ENCODE peak calls at places on chromosomes 16 and 17, in nine cellular contexts. L, A, F, N, Q, X, O, J and K are unnamed samples.

GRCh38 chr17:37406635-37407455 is at the start of the genes ACACA and TADA2A:
- DNase-seq in F (peak; percentile 81), O (peak; percentile 74), Q (peak; percentile 70), N (peak; percentile 66), X (peak; percentile 96), A (peak; percentile 51), L (peak; percentile 62), J (peak; percentile 72), K (peak; percentile 76)

GRCh38 chr17:77840576-77841160 is 117.8 kb upstream of the TNRC6C start:
- DNase-seq in O (no peak), J (no peak), N (no peak), X (no peak), Q (no peak), A (no peak), L (no peak), F (no peak), K (no peak)

GRCh38 chr16:86833136-86833535 is 254.8 kb downstream of the FOXL1 start:
- DNase-seq in X (no peak), F (no peak), L (no peak), Q (no peak), O (peak; percentile 50), J (no peak), A (no peak), N (no peak), K (peak; percentile 21)

GRCh38 chr17:79801156-79802038 is 4.5 kb upstream of the CBX8 start:
- DNase-seq in J (no peak), X (no peak), O (no peak), Q (no peak), F (no peak), N (no peak), A (no peak), L (no peak), K (peak; percentile 52)

GRCh38 chr16:79261461-79261860 is 339.1 kb downstream of the MAF start:
- DNase-seq in L (no peak), F (peak; percentile 59), J (peak; percentile 41), O (no peak), Q (no peak), N (no peak), A (no peak), X (peak; percentile 41), K (no peak)

GRCh38 chr17:59027750-59028149 is 78.9 kb downstream of the TRIM37 start:
- DNase-seq in J (no peak), N (no peak), X (no peak), Q (no peak), A (no peak), F (no peak), L (no peak), O (peak; percentile 2), K (no peak)

GRCh38 chr16:90047714-90048346 is 28.6 kb upstream of the DBNDD1 start:
- DNase-seq in O (no peak), J (no peak), L (no peak), N (no peak), Q (no peak), X (no peak), F (no peak), A (peak; percentile 11), K (no peak)

GRCh38 chr17:46795379-46795952 is 23.0 kb downstream of the WNT3 start:
- DNase-seq in F (no peak), N (no peak), O (peak; percentile 27), J (no peak), X (no peak), Q (no peak), L (no peak), A (no peak), K (peak; percentile 78)

GRCh38 chr16:11073407-11073806 is 129.0 kb downstream of the CLEC16A start:
- DNase-seq in J (no peak), Q (no peak), A (no peak), X (no peak), F (no peak), L (no peak), N (no peak), O (no peak), K (no peak)